ENCODE peak calls at places on chromosomes 2 and 18, in five cellular contexts. N is HepG2, M is K562, Y is GM12878, B is GM12891. L is an unnamed sample.

GRCh38 chr2:25305197-25305596 is 36.5 kb downstream of the DNMT3A start:
- DNase-seq in B (no peak), N (no peak), M (no peak), Y (no peak), L (no peak)

GRCh38 chr18:13541621-13542519 is 184.5 kb downstream of the FAM210A start:
- DNase-seq in N (peak; percentile 98), Y (no peak), M (no peak), B (no peak), L (no peak)

GRCh38 chr2:64987001-64987962 is 1.9 kb upstream of the SLC1A4 start:
- DNase-seq in M (peak; percentile 48), B (no peak), Y (peak; percentile 68), N (peak; percentile 75), L (no peak)

GRCh38 chr2:74502720-74503505 is 3.5 kb upstream of the LBX2 start:
- DNase-seq in B (no peak), Y (no peak), N (peak; percentile 63), M (peak; percentile 91), L (peak; percentile 84)

GRCh38 chr2:73859721-73860586 is 31.2 kb downstream of the STAMBP start:
- DNase-seq in B (no peak), Y (no peak), M (no peak), N (peak; percentile 44), L (no peak)

GRCh38 chr2:215685218-215685962 is 249.5 kb upstream of the FN1 start:
- DNase-seq in Y (no peak), M (no peak), B (no peak), N (no peak), L (no peak)

GRCh38 chr2:67828066-67828465 is 234.7 kb downstream of the C1D start:
- DNase-seq in Y (no peak), N (no peak), B (no peak), M (no peak), L (no peak)

GRCh38 chr2:142314164-142314563 is 183.3 kb upstream of the LRP1B start:
- DNase-seq in M (no peak), Y (no peak), B (no peak), N (no peak), L (no peak)

GRCh38 chr2:148642891-148643416 is 1.6 kb upstream of the EPC2 start:
- DNase-seq in M (peak; percentile 46), B (no peak), Y (no peak), N (no peak), L (no peak)

GRCh38 chr2:231531408-231532188 is 1.4 kb upstream of the NMUR1 start:
- DNase-seq in N (no peak), Y (no peak), B (no peak), M (no peak), L (no peak)

GRCh38 chr2:112138143-112139032 is at the start of gene FBLN7:
- DNase-seq in Y (no peak), B (no peak), N (no peak), M (no peak), L (no peak)

GRCh38 chr2:30561349-30561748 is 114.3 kb downstream of the LCLAT1 start:
- DNase-seq in N (peak; percentile 24), Y (no peak), M (no peak), B (no peak), L (no peak)

GRCh38 chr2:204849887-204850286 is 304.6 kb downstream of the PARD3B start:
- DNase-seq in Y (no peak), M (no peak), B (no peak), N (no peak), L (no peak)

GRCh38 chr2:43766006-43766405 is 7.8 kb upstream of the DYNC2LI1 start:
- DNase-seq in Y (no peak), B (no peak), M (no peak), N (no peak), L (no peak)

GRCh38 chr2:135893374-135893794 is 17.1 kb upstream of the MCM6 start:
- DNase-seq in M (peak; percentile 17), N (no peak), Y (no peak), B (no peak), L (no peak)

GRCh38 chr2:200056105-200056504 is 100.7 kb downstream of the MAIP1 start:
- DNase-seq in B (no peak), N (no peak), Y (no peak), M (no peak), L (no peak)

GRCh38 chr2:174013310-174013751 is 48.2 kb upstream of the SP3 start:
- DNase-seq in B (no peak), M (no peak), N (no peak), Y (no peak), L (no peak)

GRCh38 chr2:109305494-109306187 is 176.6 kb downstream of the SH3RF3 start:
- DNase-seq in Y (no peak), M (no peak), N (no peak), B (no peak), L (no peak)

GRCh38 chr2:240421396-240421795 is 14.1 kb upstream of the GPC1 start:
- DNase-seq in N (no peak), B (no peak), Y (no peak), M (no peak), L (no peak)
- TF ChIP-seq TAF1 in N (no peak), B (no peak), Y (no peak), M (no peak), L (no peak)

GRCh38 chr18:48007955-48008701 is 77.7 kb upstream of the SMAD2 start:
- DNase-seq in N (peak; percentile 42), M (peak; percentile 91), B (peak; percentile 81), Y (no peak), L (peak; percentile 59)
- TF ChIP-seq POLR2A in N (no peak), M (no peak), B (no peak), Y (no peak), L (no peak)

GRCh38 chr2:10425656-10426055 is 22.5 kb downstream of the ODC1 start:
- DNase-seq in M (no peak), N (no peak), B (no peak), Y (no peak), L (no peak)

GRCh38 chr2:10428936-10429335 is 19.2 kb downstream of the ODC1 start:
- DNase-seq in N (no peak), B (no peak), Y (no peak), M (no peak), L (no peak)

GRCh38 chr2:10428355-10428754 is 19.8 kb downstream of the ODC1 start:
- DNase-seq in B (no peak), Y (no peak), M (no peak), N (no peak), L (no peak)

GRCh38 chr2:10426726-10427567 is 21.2 kb downstream of the ODC1 start:
- DNase-seq in Y (no peak), M (no peak), B (no peak), N (no peak), L (no peak)

GRCh38 chr2:10427568-10427975 is 20.6 kb downstream of the ODC1 start:
- DNase-seq in B (no peak), Y (no peak), N (no peak), M (no peak), L (no peak)
- TF ChIP-seq TAF1 in B (no peak), Y (no peak), N (no peak), M (no peak), L (no peak)

GRCh38 chr2:152650768-152651371 is 66.4 kb downstream of the PRPF40A start:
- DNase-seq in M (no peak), B (no peak), N (no peak), Y (no peak), L (no peak)
- TF ChIP-seq POLR2A in M (peak; percentile 61), B (peak; percentile 20), N (no peak), Y (peak; percentile 19), L (no peak)

GRCh38 chr18:75643083-75643482 is 215.6 kb upstream of the SMIM21 start:
- DNase-seq in N (no peak), M (no peak), Y (no peak), B (no peak), L (no peak)

GRCh38 chr18:75639468-75639831 is 211.9 kb upstream of the SMIM21 start:
- DNase-seq in N (no peak), B (no peak), M (no peak), Y (no peak), L (no peak)

GRCh38 chr18:75635096-75635495 is 207.6 kb upstream of the SMIM21 start:
- DNase-seq in B (no peak), N (no peak), M (no peak), Y (no peak), L (no peak)

GRCh38 chr18:75638223-75638596 is 210.7 kb upstream of the SMIM21 start:
- DNase-seq in N (no peak), B (no peak), Y (no peak), M (no peak), L (no peak)

DNA sequence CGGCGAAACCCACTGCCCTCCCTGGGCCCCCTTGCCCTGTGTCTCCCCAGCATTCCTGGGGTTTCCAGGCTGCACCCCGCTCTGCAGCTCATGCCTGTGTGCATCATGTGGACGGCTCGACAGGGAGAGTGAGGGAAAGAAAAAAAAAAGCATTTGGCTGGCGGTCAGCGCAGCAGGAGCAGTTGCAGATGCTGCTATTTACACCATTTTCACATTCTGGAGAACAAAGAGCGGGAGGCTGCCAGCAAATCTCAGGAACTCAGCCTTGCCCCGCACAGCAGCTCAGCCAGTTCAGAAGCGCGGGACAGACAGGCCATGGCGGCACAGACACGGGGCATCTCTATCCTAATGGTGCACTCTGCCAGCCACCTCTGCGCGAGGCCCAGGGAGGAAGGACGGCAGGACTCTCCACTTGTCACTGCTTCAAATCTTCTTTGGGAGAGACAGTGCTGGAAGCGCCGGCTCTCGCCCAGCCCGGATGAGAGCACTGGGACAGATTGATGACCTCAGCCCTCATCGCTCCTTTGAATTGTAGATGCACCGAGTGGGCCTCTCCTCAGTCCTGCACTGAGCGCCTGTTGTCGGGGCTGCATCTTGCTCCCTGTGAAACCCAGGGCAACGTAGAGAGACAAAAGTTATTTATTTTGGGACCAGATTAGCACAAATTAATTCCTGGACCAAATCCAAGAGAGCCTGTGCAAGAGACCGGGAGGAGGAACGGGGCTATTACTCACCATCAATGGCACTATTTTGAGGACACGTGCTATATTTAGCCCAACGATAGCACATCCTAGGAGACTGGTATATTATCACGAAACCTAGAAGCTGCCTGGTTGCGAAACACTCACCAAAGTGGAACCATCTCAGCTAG is 211.3 kb upstream of the SMIM21 start:
- DNase-seq in N (no peak), B (no peak), Y (no peak), M (no peak), L (no peak)
- TF ChIP-seq TAF1 in N (no peak), B (no peak), Y (no peak), M (no peak), L (no peak)

L was measured in GM12892.